ENCODE peak calls at places on chromosomes 6 and 20, in eight cellular contexts. F is CD8-positive, alpha-beta T cell; J is adrenal gland; I is breast epithelium; R is effector memory CD4-positive, alpha-beta T cell; K is mammary epithelial cell; P is GM23338; N is right lobe of liver. A is an unnamed sample.

GRCh38 chr6:121247386-121247785 is 86.9 kb downstream of the TBC1D32 start:
- DNase-seq in F (no peak), J (no peak), I (no peak), R (no peak), K (peak), P (no peak), N (no peak), A (no peak)

GRCh38 chr6:169723200-169723909 is 945 bp downstream of the PHF10 start:
- DNase-seq in F (peak), J (peak), I (peak), R (peak), K (peak), P (peak), N (peak), A (peak)

GRCh38 chr6:82877213-82878195 is 188.1 kb downstream of the UBE3D start:
- DNase-seq in F (no peak), J (no peak), I (no peak), R (no peak), K (peak), P (no peak), N (no peak), A (no peak)

GRCh38 chr6:106117579-106117978 is 31.4 kb downstream of the PRDM1 start:
- DNase-seq in F (peak), J (no peak), I (no peak), R (peak), K (no peak), P (no peak), N (no peak), A (peak)

GRCh38 chr6:116139917-116140316 is 14.0 kb upstream of the COL10A1 start:
- DNase-seq in F (no peak), J (no peak), I (no peak), R (no peak), K (peak), P (peak), N (no peak), A (no peak)

GRCh38 chr20:62370807-62371587 is 3.9 kb upstream of the LAMA5 start:
- DNase-seq in F (no peak), J (no peak), I (no peak), R (no peak), K (no peak), P (no peak), N (peak), A (no peak)

GRCh38 chr6:145070791-145071190 is 664.5 kb downstream of the EPM2A start:
- DNase-seq in F (no peak), J (no peak), I (no peak), R (no peak), K (no peak), P (no peak), N (no peak), A (no peak)

GRCh38 chr6:11094411-11094851 is 797 bp downstream of the SMIM13 start:
- DNase-seq in F (peak), J (peak), I (no peak), R (peak), K (peak), P (peak), N (peak), A (no peak)

GRCh38 chr6:109242923-109243322 is 139.3 kb downstream of the CD164 start:
- DNase-seq in F (no peak), J (no peak), I (no peak), R (no peak), K (no peak), P (no peak), N (no peak), A (no peak)

GRCh38 chr6:167708501-167709094 is 118.1 kb upstream of the AFDN start:
- DNase-seq in F (no peak), J (no peak), I (no peak), R (no peak), K (no peak), P (no peak), N (peak), A (no peak)

GRCh38 chr6:3324262-3324942 is 65.7 kb downstream of the PSMG4 start:
- DNase-seq in F (no peak), J (no peak), I (no peak), R (no peak), K (peak), P (no peak), N (no peak), A (no peak)

GRCh38 chr6:142014515-142014914 is 118.2 kb upstream of the GJE1 start:
- DNase-seq in F (no peak), J (no peak), I (no peak), R (no peak), K (peak), P (no peak), N (no peak), A (no peak)

GRCh38 chr20:57573893-57574292 is 13.0 kb downstream of the PCK1 start:
- DNase-seq in F (no peak), J (no peak), I (no peak), R (no peak), K (no peak), P (peak), N (no peak), A (no peak)

GRCh38 chr20:57576942-57577550 is 16.1 kb downstream of the PCK1 start:
- DNase-seq in F (no peak), J (no peak), I (no peak), R (no peak), K (no peak), P (no peak), N (no peak), A (no peak)

GRCh38 chr20:57574954-57575353 is 14.0 kb downstream of the PCK1 start:
- DNase-seq in F (no peak), J (no peak), I (no peak), R (no peak), K (no peak), P (no peak), N (no peak), A (no peak)

GRCh38 chr20:57577679-57578475 is 17.0 kb downstream of the PCK1 start:
- DNase-seq in F (no peak), J (no peak), I (no peak), R (no peak), K (no peak), P (no peak), N (peak), A (no peak)

GRCh38 chr20:57576002-57576401 is 15.1 kb downstream of the PCK1 start:
- DNase-seq in F (no peak), J (no peak), I (no peak), R (no peak), K (no peak), P (no peak), N (no peak), A (no peak)
- H3K27ac ChIP-seq in F (no peak), J (no peak), I (no peak), R (no peak), K (no peak), P (no peak), N (no peak), A (no peak)

GRCh38 chr6:73802366-73802765 is 106.4 kb downstream of the CD109 start:
- DNase-seq in F (no peak), J (no peak), I (no peak), R (no peak), K (no peak), P (no peak), N (no peak), A (no peak)
- H3K27ac ChIP-seq in F (no peak), J (no peak), I (no peak), R (no peak), K (no peak), P (no peak), N (no peak), A (no peak)

DNA sequence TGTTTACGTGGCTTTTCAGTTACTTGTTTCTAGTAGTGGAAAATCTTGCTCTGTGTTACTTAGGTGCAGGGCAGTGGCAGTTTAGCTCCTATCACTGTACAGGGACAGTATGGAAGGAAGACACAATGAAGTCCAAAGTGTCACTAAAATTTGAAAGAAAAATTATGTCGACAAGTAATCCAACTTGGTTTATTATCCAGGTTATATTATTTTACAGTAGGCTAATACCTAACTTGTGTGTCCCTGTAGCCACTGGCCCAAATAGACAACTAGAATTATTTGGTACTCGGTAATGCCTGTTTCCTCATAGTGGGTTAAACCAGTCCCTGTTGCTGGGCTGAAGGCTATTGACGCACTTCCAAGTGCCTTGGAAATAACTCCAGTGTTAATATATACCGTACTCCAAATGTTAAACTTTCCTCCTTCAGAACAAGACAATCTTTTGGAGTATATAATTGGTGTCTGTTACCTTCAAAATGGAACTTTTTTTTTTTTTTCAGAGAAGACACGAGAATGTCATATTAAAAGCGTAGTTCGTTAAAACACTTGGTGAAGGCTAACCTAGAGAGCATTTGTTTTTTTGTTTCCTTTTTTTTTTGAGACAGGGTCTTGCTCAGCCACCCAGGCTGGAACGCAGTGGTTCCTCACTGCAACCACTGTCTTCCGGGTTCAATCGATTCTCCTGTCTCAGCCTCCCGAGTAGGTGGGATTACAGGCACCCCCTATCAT is 4.7 kb downstream of the JARID2 start:
- DNase-seq in F (no peak), J (no peak), I (no peak), R (no peak), K (no peak), P (no peak), N (no peak), A (no peak)
- H3K27ac ChIP-seq in F (no peak), J (no peak), I (peak), R (no peak), K (no peak), P (peak), N (no peak), A (peak)

GRCh38 chr6:14092301-14092700 is 25.3 kb upstream of the CD83 start:
- DNase-seq in F (no peak), J (no peak), I (no peak), R (no peak), K (no peak), P (no peak), N (no peak), A (no peak)
- H3K27ac ChIP-seq in F (no peak), J (no peak), I (no peak), R (no peak), K (no peak), P (no peak), N (no peak), A (no peak)

GRCh38 chr6:28218312-28219248 is 6.5 kb upstream of the ZSCAN9 start:
- DNase-seq in F (no peak), J (peak), I (peak), R (no peak), K (peak), P (peak), N (peak), A (peak)
- H3K27ac ChIP-seq in F (no peak), J (peak), I (peak), R (no peak), K (no peak), P (no peak), N (no peak), A (peak)

GRCh38 chr6:6582111-6582510 is 6.4 kb upstream of the LY86 start:
- DNase-seq in F (no peak), J (no peak), I (no peak), R (no peak), K (no peak), P (no peak), N (no peak), A (no peak)

GRCh38 chr6:6586167-6586566 is 2.4 kb upstream of the LY86 start:
- DNase-seq in F (no peak), J (no peak), I (no peak), R (no peak), K (no peak), P (no peak), N (no peak), A (no peak)

GRCh38 chr6:6585003-6585311 is 3.6 kb upstream of the LY86 start:
- DNase-seq in F (no peak), J (no peak), I (no peak), R (no peak), K (no peak), P (no peak), N (no peak), A (no peak)

GRCh38 chr6:6583836-6584235 is 4.7 kb upstream of the LY86 start:
- DNase-seq in F (no peak), J (no peak), I (no peak), R (no peak), K (no peak), P (no peak), N (no peak), A (peak)

DNA sequence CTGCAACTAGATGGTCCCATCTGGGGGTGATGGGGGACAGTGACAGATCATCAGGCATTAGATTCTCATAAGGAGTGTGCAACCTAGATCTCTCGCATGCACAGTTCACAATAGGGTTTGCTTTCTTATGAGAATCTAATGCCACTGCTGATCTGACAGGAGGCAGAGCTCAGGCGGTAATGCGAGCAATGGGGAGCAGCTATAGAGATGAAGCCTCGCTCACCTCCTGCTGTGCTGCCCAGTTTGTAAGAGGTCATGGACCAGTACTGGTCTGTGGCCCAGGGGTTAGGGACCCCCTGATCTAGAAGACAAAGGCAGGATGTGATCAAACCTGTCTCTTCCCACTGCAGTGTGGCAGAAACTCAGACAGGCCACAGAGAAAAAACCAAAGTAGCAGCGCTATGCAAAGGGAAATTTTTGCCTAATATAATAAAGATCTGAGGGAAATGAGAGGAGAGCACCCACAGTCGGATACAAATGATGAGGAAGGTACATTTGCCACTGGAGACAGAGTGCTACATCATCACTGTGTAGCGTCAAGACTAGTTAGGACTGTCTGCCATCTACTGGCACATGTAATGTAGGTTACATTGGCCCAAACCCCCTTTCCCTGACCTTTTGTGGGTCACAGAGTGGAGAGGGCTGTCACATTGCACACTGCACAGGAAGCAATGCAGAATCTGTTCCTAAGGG is 4.1 kb upstream of the LY86 start:
- DNase-seq in F (no peak), J (no peak), I (no peak), R (no peak), K (no peak), P (no peak), N (no peak), A (no peak)
- H3K27ac ChIP-seq in F (no peak), J (no peak), I (no peak), R (no peak), K (no peak), P (no peak), N (no peak), A (no peak)

A was measured in HL-60.